ENCODE peak calls at places on chromosomes 11 and 22, in nine cellular contexts. C, W, Y, B, M, H, N, Z and X are unnamed samples.
A peak's percentile ranks its signal among the peaks of the same experiment; 100 is the strongest.

GRCh38 chr22:36081023-36081431 is 52.4 kb upstream of the RBFOX2 start:
- DNase-seq in C (peak; percentile 98), W (no peak), Y (no peak), B (no peak), M (no peak), H (no peak), N (no peak), Z (no peak), X (peak; percentile 45)

GRCh38 chr22:19449422-19449767 is 1.9 kb upstream of the C22orf39 start:
- DNase-seq in C (no peak), W (no peak), Y (no peak), B (no peak), M (no peak), H (no peak), N (no peak), Z (no peak), X (no peak)

GRCh38 chr11:70716986-70717775 is 318.9 kb downstream of the CTTN start:
- DNase-seq in C (peak; percentile 54), W (no peak), Y (no peak), B (no peak), M (no peak), H (no peak), N (no peak), Z (no peak), X (no peak)

GRCh38 chr11:79212711-79213110 is 228.1 kb downstream of the TENM4 start:
- DNase-seq in C (no peak), W (no peak), Y (no peak), B (no peak), M (no peak), H (no peak), N (no peak), Z (no peak), X (no peak)

GRCh38 chr11:117300773-117301172 is 9.6 kb downstream of the BACE1-AS start:
- DNase-seq in C (no peak), W (no peak), Y (no peak), B (no peak), M (no peak), H (no peak), N (no peak), Z (no peak), X (no peak)

GRCh38 chr22:39959640-39960447 is at the start of gene TMA7B:
- DNase-seq in C (peak; percentile 86), W (no peak), Y (no peak), B (peak; percentile 73), M (no peak), H (no peak), N (no peak), Z (peak; percentile 77), X (no peak)

GRCh38 chr11:13963169-13963948 is 836 bp downstream of the SPON1 start:
- DNase-seq in C (peak; percentile 18), W (no peak), Y (no peak), B (peak; percentile 76), M (peak; percentile 54), H (peak; percentile 55), N (no peak), Z (peak; percentile 63), X (no peak)

GRCh38 chr11:47460571-47461235 is 11.8 kb upstream of the RAPSN start:
- DNase-seq in C (no peak), W (no peak), Y (no peak), B (no peak), M (no peak), H (no peak), N (no peak), Z (no peak), X (no peak)

GRCh38 chr11:132717824-132718223 is 814.5 kb downstream of the OPCML start:
- DNase-seq in C (no peak), W (no peak), Y (no peak), B (no peak), M (no peak), H (no peak), N (no peak), Z (no peak), X (no peak)

GRCh38 chr11:114044042-114044871 is 15.3 kb upstream of the ZBTB16 start:
- DNase-seq in C (peak; percentile 80), W (no peak), Y (no peak), B (no peak), M (no peak), H (no peak), N (no peak), Z (no peak), X (no peak)

GRCh38 chr11:118622376-118623290 is 15.2 kb downstream of the PHLDB1 start:
- DNase-seq in C (peak; percentile 88), W (peak; percentile 68), Y (no peak), B (no peak), M (peak; percentile 30), H (no peak), N (peak; percentile 96), Z (peak; percentile 95), X (no peak)

GRCh38 chr11:581342-581741 is 5.1 kb downstream of the PHRF1 start:
- DNase-seq in C (no peak), W (no peak), Y (no peak), B (no peak), M (no peak), H (no peak), N (no peak), Z (no peak), X (no peak)

GRCh38 chr11:37050311-37050710 is 452.3 kb upstream of the RAG2 start:
- DNase-seq in C (no peak), W (no peak), Y (no peak), B (no peak), M (no peak), H (no peak), N (no peak), Z (no peak), X (no peak)

DNA sequence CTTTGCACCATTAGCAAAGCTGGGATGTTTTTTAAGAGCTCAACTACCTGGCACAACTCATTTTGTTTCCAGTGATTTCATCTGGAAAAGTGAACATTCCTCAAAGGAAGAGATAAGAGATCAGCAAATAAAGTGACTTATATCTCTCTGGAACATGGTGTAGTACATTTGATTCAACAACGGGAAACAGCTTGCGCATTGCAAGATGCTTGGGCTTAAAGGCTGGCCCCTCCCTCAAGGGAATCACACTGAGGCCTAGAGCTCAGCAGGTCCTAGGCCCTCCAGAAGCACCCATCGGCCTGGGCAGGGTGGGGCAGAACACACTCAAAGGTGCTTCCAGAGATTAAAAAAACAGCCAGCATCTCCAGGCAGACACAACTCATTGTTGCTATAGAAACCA is 69.0 kb upstream of the ARFGAP3 start:
- DNase-seq in C (no peak), W (no peak), Y (no peak), B (no peak), M (no peak), H (no peak), N (no peak), Z (no peak), X (no peak)
- H3K36me3 ChIP-seq in C (no peaks in the 10 kb centered on the region), W (no peaks in the 10 kb centered on the region), Y (peaks cover 5% of the 10 kb centered on the region), B (no peaks in the 10 kb centered on the region), M (no peaks in the 10 kb centered on the region), H (no peaks in the 10 kb centered on the region), N (peaks cover 5% of the 10 kb centered on the region), Z (peaks cover 18% of the 10 kb centered on the region), X (no peaks in the 10 kb centered on the region)

GRCh38 chr22:43892183-43892894 is 526 bp upstream of the PNPLA5 start:
- DNase-seq in C (no peak), W (no peak), Y (no peak), B (no peak), M (no peak), H (no peak), N (no peak), Z (no peak), X (no peak)
- H3K36me3 ChIP-seq in C (no peaks in the 10 kb centered on the region), W (no peaks in the 10 kb centered on the region), Y (no peaks in the 10 kb centered on the region), B (no peaks in the 10 kb centered on the region), M (no peaks in the 10 kb centered on the region), H (no peaks in the 10 kb centered on the region), N (no peaks in the 10 kb centered on the region), Z (no peaks in the 10 kb centered on the region), X (no peaks in the 10 kb centered on the region)

GRCh38 chr22:20551805-20552449 is 44.5 kb downstream of the MED15 start:
- DNase-seq in C (no peak), W (no peak), Y (no peak), B (peak; percentile 32), M (no peak), H (peak; percentile 60), N (no peak), Z (no peak), X (no peak)

GRCh38 chr22:20554824-20555223 is 47.4 kb downstream of the MED15 start:
- DNase-seq in C (no peak), W (no peak), Y (no peak), B (no peak), M (no peak), H (no peak), N (no peak), Z (no peak), X (no peak)

GRCh38 chr22:20552913-20553401 is 45.5 kb downstream of the MED15 start:
- DNase-seq in C (peak; percentile 86), W (no peak), Y (no peak), B (no peak), M (peak; percentile 53), H (no peak), N (no peak), Z (no peak), X (no peak)

GRCh38 chr22:20552450-20552894 is 45.1 kb downstream of the MED15 start:
- DNase-seq in C (peak; percentile 82), W (no peak), Y (no peak), B (no peak), M (peak; percentile 58), H (no peak), N (no peak), Z (no peak), X (no peak)

DNA sequence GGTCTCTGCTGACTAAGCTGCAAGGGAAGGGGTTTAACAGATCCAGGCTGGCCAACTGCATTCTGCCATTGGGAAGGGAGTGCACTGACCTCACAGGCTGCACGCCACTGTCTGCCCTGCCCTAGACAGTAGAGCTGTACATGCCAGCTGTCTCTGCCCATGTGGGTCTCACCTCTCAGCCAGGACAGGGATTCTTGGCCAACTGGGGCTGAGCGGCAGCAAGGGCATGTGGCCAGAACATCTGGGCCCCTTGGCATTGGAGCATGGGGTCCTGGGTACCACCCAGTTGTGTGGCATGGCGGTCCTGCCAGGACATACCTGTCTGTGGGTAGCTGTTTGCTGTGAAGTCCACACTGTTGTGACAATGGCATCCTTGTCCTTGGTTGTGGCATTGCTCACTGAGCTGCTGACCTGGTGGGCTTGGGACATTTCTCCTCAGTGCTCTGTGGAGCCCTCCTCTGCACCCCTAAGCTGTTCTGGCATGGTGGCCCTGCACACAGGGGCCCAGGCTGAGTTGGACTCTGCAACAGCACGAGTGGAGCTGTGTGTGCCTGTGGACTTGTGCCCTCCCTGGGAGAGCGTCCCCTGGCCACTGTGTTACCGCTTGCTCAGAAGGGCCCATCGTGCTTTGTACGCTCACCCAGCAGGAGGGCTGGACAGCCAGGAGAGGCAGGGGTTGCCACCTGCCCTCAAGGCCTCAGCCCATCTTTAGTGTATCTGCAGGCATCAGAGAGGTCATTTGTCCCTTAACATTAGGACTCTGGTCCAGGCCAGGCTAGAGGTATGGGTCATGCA is 46.7 kb downstream of the MED15 start:
- DNase-seq in C (no peak), W (no peak), Y (no peak), B (no peak), M (no peak), H (no peak), N (no peak), Z (no peak), X (no peak)
- H3K36me3 ChIP-seq in C (peaks cover 48% of the 10 kb centered on the region), W (peaks cover 41% of the 10 kb centered on the region), Y (peaks cover 80% of the 10 kb centered on the region), B (peaks cover 20% of the 10 kb centered on the region), M (no peaks in the 10 kb centered on the region), H (peaks cover 58% of the 10 kb centered on the region), N (peaks cover 94% of the 10 kb centered on the region), Z (peaks cover 97% of the 10 kb centered on the region), X (peaks cover 26% of the 10 kb centered on the region)

DNA sequence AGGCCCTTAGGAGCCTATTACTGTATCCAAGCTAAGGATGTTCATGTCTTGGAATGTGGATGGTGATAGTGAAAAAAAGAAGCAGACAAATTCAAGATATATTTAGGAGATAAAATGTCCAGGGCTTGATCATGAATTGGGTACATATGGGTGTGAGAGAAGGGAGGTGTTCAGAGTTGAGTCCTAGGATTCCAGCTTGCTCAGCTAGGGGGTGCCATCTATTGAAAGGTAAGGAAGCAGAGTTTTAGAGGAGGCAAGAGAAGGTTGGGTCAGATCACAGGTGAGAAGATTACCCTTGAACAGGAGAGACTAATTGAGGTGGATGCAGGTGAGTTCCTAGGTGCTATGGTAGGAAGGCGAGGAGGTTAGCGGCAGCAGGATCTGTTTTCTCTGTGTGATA is 60.5 kb downstream of the GRAMD1B start:
- DNase-seq in C (no peak), W (no peak), Y (no peak), B (peak; percentile 34), M (no peak), H (no peak), N (no peak), Z (no peak), X (no peak)
- H3K36me3 ChIP-seq in C (no peaks in the 10 kb centered on the region), W (no peaks in the 10 kb centered on the region), Y (no peaks in the 10 kb centered on the region), B (no peaks in the 10 kb centered on the region), M (no peaks in the 10 kb centered on the region), H (no peaks in the 10 kb centered on the region), N (no peaks in the 10 kb centered on the region), Z (no peaks in the 10 kb centered on the region), X (peaks cover 1% of the 10 kb centered on the region)